ENCODE peak calls at places on chromosome 5, in four cellular contexts. C is H54; B is central memory CD4-positive, alpha-beta T cell; J is stimulated activated CD4-positive, alpha-beta T cell treated with anti-CD3 and anti-CD28 coated beads, Interleukin-12 subunit alpha, Interleukin-12 subunit beta, amount 100 ng/mL, for 48 hours. V is an unnamed sample.

GRCh38 chr5:38692780-38693507 is 136.5 kb upstream of the LIFR start:
- DNase-seq in C (no peak), B (no peak), J (no peak), V (no peak)

GRCh38 chr5:4879075-4879474 is 261.1 kb upstream of the ADAMTS16 start:
- DNase-seq in C (no peak), B (no peak), J (no peak), V (no peak)

GRCh38 chr5:107282061-107282460 is 388.7 kb downstream of the EFNA5 start:
- DNase-seq in C (no peak), B (no peak), J (no peak), V (no peak)

GRCh38 chr5:78003442-78003841 is 227.3 kb upstream of the TBCA start:
- DNase-seq in C (no peak), B (no peak), J (no peak), V (no peak)

GRCh38 chr5:145697251-145698016 is 137.7 kb downstream of the PRELID2 start:
- DNase-seq in C (peak), B (no peak), J (no peak), V (peak)

GRCh38 chr5:61264273-61264661 is 67.8 kb upstream of the ZSWIM6 start:
- DNase-seq in C (no peak), B (no peak), J (no peak), V (no peak)

GRCh38 chr5:2902742-2903297 is 151.3 kb upstream of the IRX2 start:
- DNase-seq in C (no peak), B (no peak), J (no peak), V (no peak)

GRCh38 chr5:37838152-37838932 is 1.5 kb downstream of the GDNF start:
- DNase-seq in C (no peak), B (no peak), J (no peak), V (no peak)

GRCh38 chr5:52895070-52895469 is 94.1 kb upstream of the ITGA2 start:
- DNase-seq in C (no peak), B (no peak), J (no peak), V (no peak)

V was measured in CD4-positive, CD25-positive, alpha-beta regulatory T cell.